ENCODE peak calls at places on chromosomes 16 and 17, in ten cellular contexts. W, K, G, H, Q, P, R, L, I and B are unnamed samples.

GRCh38 chr17:66654341-66654740 is 180.6 kb upstream of the CACNG5 start:
- DNase-seq in W (no peak), K (no peak), G (no peak), H (no peak), Q (no peak), P (no peak), R (no peak), L (peak; percentile 18), I (no peak), B (no peak)

GRCh38 chr16:85569615-85570212 is 43.4 kb upstream of the GSE1 start:
- DNase-seq in W (peak; percentile 66), K (no peak), G (no peak), H (peak; percentile 39), Q (peak; percentile 10), P (no peak), R (peak; percentile 40), L (no peak), I (no peak), B (no peak)

GRCh38 chr16:58024673-58025350 is 742 bp upstream of the MMP15 start:
- DNase-seq in W (no peak), K (no peak), G (no peak), H (peak; percentile 74), Q (no peak), P (no peak), R (no peak), L (no peak), I (no peak), B (no peak)

GRCh38 chr17:44004077-44004760 is at the start of gene NAGS:
- DNase-seq in W (no peak), K (no peak), G (no peak), H (no peak), Q (no peak), P (no peak), R (peak; percentile 24), L (no peak), I (no peak), B (no peak)

GRCh38 chr17:38550661-38551060 is 55.1 kb downstream of the SRCIN1 start:
- DNase-seq in W (peak; percentile 83), K (no peak), G (no peak), H (peak; percentile 36), Q (no peak), P (no peak), R (no peak), L (peak; percentile 69), I (no peak), B (no peak)

GRCh38 chr16:82776466-82777146 is 149.8 kb downstream of the CDH13 start:
- DNase-seq in W (no peak), K (no peak), G (no peak), H (no peak), Q (no peak), P (no peak), R (no peak), L (no peak), I (no peak), B (no peak)

GRCh38 chr17:62014526-62014925 is 50.6 kb downstream of the MED13 start:
- DNase-seq in W (no peak), K (no peak), G (no peak), H (no peak), Q (no peak), P (no peak), R (no peak), L (no peak), I (no peak), B (no peak)

GRCh38 chr17:80927791-80928216 is 63.8 kb upstream of the CHMP6 start:
- DNase-seq in W (no peak), K (no peak), G (no peak), H (no peak), Q (no peak), P (no peak), R (no peak), L (no peak), I (no peak), B (no peak)

GRCh38 chr17:42422958-42423712 is at the start of gene CAVIN1:
- DNase-seq in W (peak; percentile 97), K (peak; percentile 99), G (no peak), H (peak; percentile 87), Q (peak; percentile 9), P (no peak), R (no peak), L (peak; percentile 80), I (no peak), B (no peak)

GRCh38 chr17:41492771-41493170 is 3.1 kb upstream of the KRT36 start:
- DNase-seq in W (peak; percentile 31), K (no peak), G (no peak), H (no peak), Q (peak; percentile 69), P (no peak), R (no peak), L (no peak), I (no peak), B (no peak)

GRCh38 chr17:77422104-77422782 is 281.5 kb downstream of the SEC14L1 start:
- DNase-seq in W (peak; percentile 79), K (no peak), G (no peak), H (no peak), Q (no peak), P (no peak), R (no peak), L (no peak), I (no peak), B (no peak)

GRCh38 chr17:27438631-27439030 is 17.6 kb upstream of the KSR1 start:
- DNase-seq in W (peak; percentile 15), K (no peak), G (no peak), H (no peak), Q (no peak), P (no peak), R (no peak), L (no peak), I (no peak), B (no peak)

GRCh38 chr17:27566673-27567562 is 64.1 kb upstream of the LGALS9 start:
- DNase-seq in W (no peak), K (no peak), G (no peak), H (no peak), Q (no peak), P (no peak), R (no peak), L (no peak), I (no peak), B (no peak)

GRCh38 chr16:85525464-85526117 is 87.5 kb upstream of the GSE1 start:
- DNase-seq in W (no peak), K (no peak), G (no peak), H (no peak), Q (no peak), P (no peak), R (no peak), L (no peak), I (no peak), B (no peak)

GRCh38 chr17:68048996-68049395 is 13.5 kb downstream of the KPNA2 start:
- DNase-seq in W (peak; percentile 35), K (no peak), G (no peak), H (no peak), Q (no peak), P (no peak), R (no peak), L (no peak), I (no peak), B (no peak)

GRCh38 chr16:82011199-82011641 is at the start of gene SDR42E1:
- DNase-seq in W (no peak), K (no peak), G (peak; percentile 44), H (peak; percentile 82), Q (peak; percentile 46), P (peak; percentile 29), R (peak; percentile 49), L (no peak), I (peak; percentile 38), B (peak; percentile 61)

GRCh38 chr16:87575027-87575804 is 27.1 kb upstream of the JPH3 start:
- DNase-seq in W (no peak), K (no peak), G (no peak), H (no peak), Q (no peak), P (no peak), R (no peak), L (no peak), I (no peak), B (no peak)

GRCh38 chr17:73371285-73371684 is 59.5 kb upstream of the CDC42EP4 start:
- DNase-seq in W (peak; percentile 81), K (peak; percentile 38), G (no peak), H (no peak), Q (no peak), P (no peak), R (no peak), L (no peak), I (no peak), B (no peak)